ENCODE peak calls at places on chromosomes 11 and 22, in four cellular contexts. T is GM12878, X is H1, M is K562. G is an unnamed sample.
A peak's percentile ranks its signal among the peaks of the same experiment; 100 is the strongest.

GRCh38 chr11:130874396-130874795 is 41.9 kb downstream of the SNX19 start:
- DNase-seq in T (no peak), M (no peak), X (no peak), G (no peak)

GRCh38 chr22:21839765-21840140 is 27.7 kb downstream of the MAPK1 start:
- DNase-seq in T (no peak), M (no peak), X (no peak), G (no peak)

GRCh38 chr11:6251990-6252473 is 7.6 kb upstream of the CCKBR start:
- DNase-seq in X (no peak), M (peak; percentile 18), T (no peak), G (no peak)

GRCh38 chr11:100525635-100526034 is 161.5 kb upstream of the ARHGAP42 start:
- DNase-seq in X (peak; percentile 78), M (no peak), T (no peak), G (peak; percentile 3)

GRCh38 chr11:126790550-126790981 is 210.0 kb downstream of the KIRREL3 start:
- DNase-seq in M (no peak), T (no peak), X (no peak), G (no peak)

GRCh38 chr22:45201678-45202332 is 38.1 kb downstream of the NUP50 start:
- DNase-seq in M (no peak), X (peak; percentile 37), T (no peak), G (no peak)

GRCh38 chr22:40176921-40177737 is 596 bp upstream of the TNRC6B start:
- DNase-seq in T (peak; percentile 41), M (peak; percentile 47), X (peak; percentile 77), G (no peak)

GRCh38 chr11:22787565-22788162 is 41.9 kb downstream of the SVIP start:
- DNase-seq in T (no peak), X (no peak), M (peak; percentile 22), G (peak; percentile 22)

GRCh38 chr11:113505046-113505445 is 29.8 kb upstream of the DRD2 start:
- DNase-seq in T (no peak), X (no peak), M (no peak), G (no peak)

GRCh38 chr11:84003181-84003580 is 717.0 kb upstream of the CCDC90B start:
- DNase-seq in T (no peak), X (no peak), M (no peak), G (no peak)

GRCh38 chr22:40418366-40419201 is 48.2 kb downstream of the SGSM3 start:
- DNase-seq in M (no peak), T (no peak), X (peak; percentile 42), G (no peak)

GRCh38 chr22:24875862-24876506 is 70.0 kb downstream of the SGSM1 start:
- DNase-seq in X (peak; percentile 80), T (no peak), M (peak; percentile 31), G (no peak)

DNA sequence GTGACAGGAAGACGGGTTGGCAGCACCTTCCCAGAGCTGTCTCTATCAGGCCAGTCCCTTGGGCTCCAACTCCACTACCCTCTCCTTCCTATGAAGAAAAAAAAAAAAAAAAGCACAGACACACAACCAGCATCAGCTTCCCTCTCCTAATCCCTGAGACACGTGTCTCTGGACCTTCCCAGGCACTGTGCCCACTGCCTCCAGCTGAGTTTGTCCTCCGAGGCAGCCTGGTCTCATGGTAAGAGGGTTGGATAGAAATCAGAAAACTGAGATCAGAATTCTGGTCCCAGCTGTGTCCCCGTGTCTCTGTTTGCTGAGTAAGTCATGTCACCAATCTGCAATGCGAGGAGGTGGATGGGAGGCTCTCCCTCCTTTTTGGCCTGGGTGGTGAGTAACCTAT is 193.8 kb upstream of the TBCEL start:
- DNase-seq in X (no peak), M (no peak), T (no peak), G (no peak)
- TF ChIP-seq EGR1 in X (no peak), M (no peak), T (no peak), G (no peak)

GRCh38 chr11:95487391-95487790 is 256.4 kb upstream of the SESN3 start:
- DNase-seq in X (no peak), M (no peak), T (peak; percentile 83), G (no peak)
- TF ChIP-seq SP1 in X (no peak), M (no peak), T (no peak), G (no peak)

GRCh38 chr11:66868082-66868725 is 11.3 kb downstream of the LRFN4 start:
- DNase-seq in M (no peak), T (no peak), X (no peak), G (no peak)

GRCh38 chr11:66866007-66866406 is 9.1 kb downstream of the LRFN4 start:
- DNase-seq in T (no peak), X (no peak), M (no peak), G (no peak)

GRCh38 chr11:66867425-66868040 is 10.7 kb downstream of the LRFN4 start:
- DNase-seq in T (no peak), X (no peak), M (no peak), G (no peak)

GRCh38 chr11:66864924-66865697 is 8.2 kb downstream of the LRFN4 start:
- DNase-seq in T (no peak), M (no peak), X (no peak), G (no peak)

GRCh38 chr11:66866420-66867010 is 9.7 kb downstream of the LRFN4 start:
- DNase-seq in X (no peak), T (no peak), M (no peak), G (no peak)
- TF ChIP-seq JUND in X (no peak), T (no peak), M (no peak), G (no peak)

GRCh38 chr22:22895776-22896445 is 8.3 kb downstream of the IGLL5 start:
- DNase-seq in M (peak; percentile 49), T (no peak), X (no peak), G (no peak)
- TF ChIP-seq EGR1 in M (no peak), T (no peak), X (no peak), G (no peak)